ENCODE peak calls at places on chromosomes 16 and 17, in nine cellular contexts. F is EL; H is stimulated activated CD4-positive, alpha-beta T cell treated with anti-CD3 and anti-CD28 coated beads, TNF-alpha, amount 100 ng/mL, for 24 hours; B is SHP77; J is GM10248; S is ascending aorta; N is activated CD4-positive, alpha-beta T cell treated with anti-CD3 and anti-CD28 coated beads, Interleukin-2, amount 10 ng/mL, durations not matched to agents 7 days and 5 days; Q is C1 segment of cervical spinal cord; C is endodermal cell. L is an unnamed sample.

GRCh38 chr16:47142469-47143328 is 1.0 kb downstream of the NETO2 start:
- DNase-seq in S (no peak), F (peak), C (no peak), B (peak), J (peak), N (no peak), Q (peak), H (peak), L (peak)

GRCh38 chr17:50027639-50028206 is 28.2 kb upstream of the ITGA3 start:
- DNase-seq in N (no peak), Q (no peak), J (no peak), S (peak), C (peak), F (peak), B (peak), H (no peak), L (peak)

GRCh38 chr17:8941520-8941919 is 24.0 kb downstream of the PIK3R5 start:
- DNase-seq in C (no peak), F (no peak), B (no peak), N (peak), H (peak), Q (no peak), S (no peak), J (no peak), L (no peak)

GRCh38 chr16:89170346-89171215 is 967 bp upstream of the CDH15 start:
- DNase-seq in B (no peak), S (no peak), C (peak), Q (no peak), N (no peak), J (no peak), H (no peak), F (no peak), L (no peak)

GRCh38 chr17:73492125-73492801 is 152.0 kb downstream of the SDK2 start:
- DNase-seq in H (no peak), S (no peak), N (no peak), F (no peak), B (no peak), J (no peak), Q (no peak), C (peak), L (no peak)

GRCh38 chr16:27098366-27099050 is 31.8 kb downstream of the C16orf82 start:
- DNase-seq in N (no peak), C (peak), H (no peak), Q (no peak), J (no peak), F (no peak), B (no peak), S (no peak), L (no peak)

GRCh38 chr17:31073411-31073810 is 21.4 kb upstream of the NF1 start:
- DNase-seq in J (no peak), Q (no peak), C (no peak), F (no peak), N (no peak), S (peak), B (no peak), H (no peak), L (no peak)

GRCh38 chr16:88088161-88088581 is 136.9 kb downstream of the BANP start:
- DNase-seq in B (no peak), N (no peak), F (no peak), Q (no peak), H (no peak), C (no peak), J (no peak), S (no peak), L (no peak)

GRCh38 chr16:4891097-4891885 is 44.0 kb downstream of the UBN1 start:
- DNase-seq in S (no peak), F (no peak), J (no peak), C (no peak), N (no peak), Q (no peak), H (no peak), B (no peak), L (no peak)

L was measured in brain microvascular endothelial cell.